ENCODE peak calls at places on chromosomes 11 and 22, in ten cellular contexts. One of them, this sample, is unnamed.

GRCh38 chr11:72930011-72930410 is 115.8 kb downstream of the ATG16L2 start:
- DNase-seq in breast epithelium: no peak
- DNase-seq in adrenal gland: no peak
- DNase-seq in heart left ventricle: no peak
- DNase-seq in suprapubic skin: no peak
- DNase-seq in K562: no peak
- DNase-seq in uterus: no peak
- DNase-seq in spleen: no peak
- DNase-seq in IMR-90: peak; percentile 59
- DNase-seq in endothelial cell of umbilical vein: no peak
- DNase-seq in this sample: no peak

GRCh38 chr11:77079666-77080065 is 12.9 kb downstream of the CAPN5 start:
- DNase-seq in spleen: no peak
- DNase-seq in heart left ventricle: no peak
- DNase-seq in suprapubic skin: no peak
- DNase-seq in uterus: no peak
- DNase-seq in adrenal gland: no peak
- DNase-seq in endothelial cell of umbilical vein: no peak
- DNase-seq in IMR-90: no peak
- DNase-seq in K562: no peak
- DNase-seq in breast epithelium: no peak
- DNase-seq in this sample: no peak

GRCh38 chr22:43923631-43924548 is at the start of gene PNPLA3:
- DNase-seq in IMR-90: peak; percentile 81
- DNase-seq in endothelial cell of umbilical vein: peak; percentile 88
- DNase-seq in uterus: peak; percentile 86
- DNase-seq in spleen: peak; percentile 89
- DNase-seq in adrenal gland: peak; percentile 95
- DNase-seq in K562: peak; percentile 94
- DNase-seq in breast epithelium: peak; percentile 81
- DNase-seq in suprapubic skin: peak; percentile 92
- DNase-seq in heart left ventricle: peak; percentile 94
- DNase-seq in this sample: peak; percentile 67

GRCh38 chr22:48464246-48464645 is 1363.4 kb downstream of the BRD1 start:
- DNase-seq in IMR-90: no peak
- DNase-seq in endothelial cell of umbilical vein: no peak
- DNase-seq in heart left ventricle: no peak
- DNase-seq in K562: no peak
- DNase-seq in adrenal gland: no peak
- DNase-seq in spleen: peak; percentile 28
- DNase-seq in suprapubic skin: no peak
- DNase-seq in breast epithelium: no peak
- DNase-seq in uterus: no peak
- DNase-seq in this sample: no peak

GRCh38 chr22:45341503-45341902 is 31.8 kb downstream of the FAM118A start:
- DNase-seq in heart left ventricle: no peak
- DNase-seq in uterus: no peak
- DNase-seq in spleen: no peak
- DNase-seq in adrenal gland: no peak
- DNase-seq in IMR-90: no peak
- DNase-seq in endothelial cell of umbilical vein: no peak
- DNase-seq in suprapubic skin: no peak
- DNase-seq in breast epithelium: no peak
- DNase-seq in K562: no peak
- DNase-seq in this sample: peak; percentile 88

GRCh38 chr11:114377612-114378267 is 22.6 kb downstream of the C11orf71 start:
- DNase-seq in suprapubic skin: no peak
- DNase-seq in heart left ventricle: no peak
- DNase-seq in endothelial cell of umbilical vein: no peak
- DNase-seq in uterus: no peak
- DNase-seq in spleen: no peak
- DNase-seq in K562: no peak
- DNase-seq in breast epithelium: no peak
- DNase-seq in IMR-90: peak; percentile 87
- DNase-seq in adrenal gland: no peak
- DNase-seq in this sample: no peak

GRCh38 chr11:103433380-103433779 is 324.2 kb downstream of the DYNC2H1 start:
- DNase-seq in breast epithelium: no peak
- DNase-seq in adrenal gland: no peak
- DNase-seq in K562: no peak
- DNase-seq in uterus: no peak
- DNase-seq in heart left ventricle: no peak
- DNase-seq in IMR-90: peak; percentile 94
- DNase-seq in endothelial cell of umbilical vein: no peak
- DNase-seq in suprapubic skin: no peak
- DNase-seq in spleen: no peak
- DNase-seq in this sample: no peak

GRCh38 chr22:37334859-37335818 is 52.8 kb downstream of the CYTH4 start:
- DNase-seq in endothelial cell of umbilical vein: no peak
- DNase-seq in heart left ventricle: no peak
- DNase-seq in adrenal gland: no peak
- DNase-seq in IMR-90: no peak
- DNase-seq in spleen: no peak
- DNase-seq in suprapubic skin: no peak
- DNase-seq in K562: no peak
- DNase-seq in uterus: no peak
- DNase-seq in breast epithelium: no peak
- DNase-seq in this sample: no peak

GRCh38 chr11:121630041-121630440 is 177.3 kb upstream of the SORL1-AS1 start:
- DNase-seq in breast epithelium: no peak
- DNase-seq in heart left ventricle: no peak
- DNase-seq in uterus: no peak
- DNase-seq in endothelial cell of umbilical vein: peak; percentile 83
- DNase-seq in IMR-90: peak; percentile 93
- DNase-seq in K562: no peak
- DNase-seq in spleen: no peak
- DNase-seq in suprapubic skin: no peak
- DNase-seq in adrenal gland: peak; percentile 7
- DNase-seq in this sample: no peak

GRCh38 chr11:126790550-126790981 is 210.0 kb downstream of the KIRREL3 start:
- DNase-seq in K562: no peak
- DNase-seq in heart left ventricle: no peak
- DNase-seq in endothelial cell of umbilical vein: peak; percentile 55
- DNase-seq in spleen: no peak
- DNase-seq in breast epithelium: no peak
- DNase-seq in suprapubic skin: no peak
- DNase-seq in adrenal gland: no peak
- DNase-seq in IMR-90: peak; percentile 98
- DNase-seq in uterus: no peak
- DNase-seq in this sample: no peak

GRCh38 chr22:27377901-27378300 is 423.7 kb downstream of the MN1 start:
- DNase-seq in breast epithelium: no peak
- DNase-seq in endothelial cell of umbilical vein: no peak
- DNase-seq in uterus: no peak
- DNase-seq in heart left ventricle: no peak
- DNase-seq in suprapubic skin: no peak
- DNase-seq in adrenal gland: peak; percentile 43
- DNase-seq in K562: no peak
- DNase-seq in IMR-90: no peak
- DNase-seq in spleen: no peak
- DNase-seq in this sample: no peak

GRCh38 chr22:27988704-27989103 is 69.6 kb upstream of the PITPNB start:
- DNase-seq in uterus: no peak
- DNase-seq in heart left ventricle: no peak
- DNase-seq in endothelial cell of umbilical vein: no peak
- DNase-seq in breast epithelium: no peak
- DNase-seq in adrenal gland: no peak
- DNase-seq in IMR-90: no peak
- DNase-seq in suprapubic skin: no peak
- DNase-seq in spleen: no peak
- DNase-seq in K562: no peak
- DNase-seq in this sample: no peak

GRCh38 chr11:91978747-91979146 is 245.9 kb upstream of the FAT3 start:
- DNase-seq in breast epithelium: no peak
- DNase-seq in K562: no peak
- DNase-seq in heart left ventricle: no peak
- DNase-seq in suprapubic skin: no peak
- DNase-seq in IMR-90: no peak
- DNase-seq in uterus: no peak
- DNase-seq in endothelial cell of umbilical vein: no peak
- DNase-seq in spleen: no peak
- DNase-seq in adrenal gland: no peak
- DNase-seq in this sample: no peak

GRCh38 chr22:19767427-19768380 is 7.1 kb downstream of the TBX1 start:
- DNase-seq in IMR-90: no peak
- DNase-seq in adrenal gland: peak; percentile 45
- DNase-seq in spleen: peak; percentile 87
- DNase-seq in suprapubic skin: no peak
- DNase-seq in heart left ventricle: peak; percentile 60
- DNase-seq in K562: no peak
- DNase-seq in endothelial cell of umbilical vein: no peak
- DNase-seq in uterus: peak; percentile 39
- DNase-seq in breast epithelium: no peak
- DNase-seq in this sample: no peak

GRCh38 chr11:37788141-37788877 is 1190.3 kb upstream of the RAG2 start:
- DNase-seq in uterus: no peak
- DNase-seq in IMR-90: peak; percentile 91
- DNase-seq in endothelial cell of umbilical vein: peak; percentile 95
- DNase-seq in K562: no peak
- DNase-seq in spleen: no peak
- DNase-seq in breast epithelium: no peak
- DNase-seq in adrenal gland: no peak
- DNase-seq in suprapubic skin: no peak
- DNase-seq in heart left ventricle: no peak
- DNase-seq in this sample: no peak

GRCh38 chr11:11389238-11389637 is 36.2 kb upstream of the CSNK2A3 start:
- DNase-seq in breast epithelium: no peak
- DNase-seq in uterus: no peak
- DNase-seq in IMR-90: no peak
- DNase-seq in endothelial cell of umbilical vein: no peak
- DNase-seq in suprapubic skin: no peak
- DNase-seq in adrenal gland: peak; percentile 75
- DNase-seq in spleen: no peak
- DNase-seq in K562: no peak
- DNase-seq in heart left ventricle: no peak
- DNase-seq in this sample: no peak

GRCh38 chr11:118264568-118265470 is 722 bp upstream of the MPZL2 start:
- DNase-seq in uterus: no peak
- DNase-seq in endothelial cell of umbilical vein: peak; percentile 44
- DNase-seq in K562: no peak
- DNase-seq in suprapubic skin: no peak
- DNase-seq in IMR-90: no peak
- DNase-seq in heart left ventricle: no peak
- DNase-seq in adrenal gland: no peak
- DNase-seq in breast epithelium: no peak
- DNase-seq in spleen: no peak
- DNase-seq in this sample: no peak
- TF ChIP-seq POLR2A in uterus: no peak
- TF ChIP-seq POLR2A in endothelial cell of umbilical vein: no peak
- TF ChIP-seq POLR2A in K562: no peak
- TF ChIP-seq POLR2A in suprapubic skin: no peak
- TF ChIP-seq POLR2A in IMR-90: no peak
- TF ChIP-seq POLR2A in heart left ventricle: no peak
- TF ChIP-seq POLR2A in adrenal gland: no peak
- TF ChIP-seq POLR2A in breast epithelium: no peak
- TF ChIP-seq POLR2A in spleen: no peak
- TF ChIP-seq POLR2A in this sample: no peak

DNA sequence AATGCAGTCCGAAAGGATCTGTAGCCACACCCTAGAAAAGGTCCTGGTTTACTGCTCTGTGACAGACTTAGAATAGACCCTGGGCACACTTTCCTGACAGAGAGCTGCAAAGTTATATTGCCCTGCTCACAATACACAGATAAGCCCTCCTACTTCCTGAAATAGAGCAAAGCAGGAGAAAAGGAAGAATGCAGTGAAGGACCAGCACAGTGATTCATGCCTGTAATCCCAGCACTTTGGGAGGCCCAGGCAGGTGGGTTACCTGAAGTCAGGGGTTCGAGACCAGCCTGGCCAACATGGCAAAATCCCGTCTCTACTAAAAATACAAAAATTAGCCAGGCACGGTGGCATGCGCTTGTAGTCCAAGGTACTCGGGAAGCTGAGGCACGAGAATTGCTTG is 2.1 kb downstream of the CYB561A3 start:
- DNase-seq in K562: no peak
- DNase-seq in spleen: no peak
- DNase-seq in heart left ventricle: no peak
- DNase-seq in suprapubic skin: no peak
- DNase-seq in breast epithelium: no peak
- DNase-seq in IMR-90: no peak
- DNase-seq in endothelial cell of umbilical vein: peak; percentile 45
- DNase-seq in uterus: no peak
- DNase-seq in adrenal gland: no peak
- DNase-seq in this sample: no peak
- TF ChIP-seq POLR2A in K562: no peak
- TF ChIP-seq POLR2A in spleen: no peak
- TF ChIP-seq POLR2A in heart left ventricle: no peak
- TF ChIP-seq POLR2A in suprapubic skin: no peak
- TF ChIP-seq POLR2A in breast epithelium: no peak
- TF ChIP-seq POLR2A in IMR-90: no peak
- TF ChIP-seq POLR2A in endothelial cell of umbilical vein: no peak
- TF ChIP-seq POLR2A in uterus: no peak
- TF ChIP-seq POLR2A in adrenal gland: peak; percentile 5
- TF ChIP-seq POLR2A in this sample: no peak

DNA sequence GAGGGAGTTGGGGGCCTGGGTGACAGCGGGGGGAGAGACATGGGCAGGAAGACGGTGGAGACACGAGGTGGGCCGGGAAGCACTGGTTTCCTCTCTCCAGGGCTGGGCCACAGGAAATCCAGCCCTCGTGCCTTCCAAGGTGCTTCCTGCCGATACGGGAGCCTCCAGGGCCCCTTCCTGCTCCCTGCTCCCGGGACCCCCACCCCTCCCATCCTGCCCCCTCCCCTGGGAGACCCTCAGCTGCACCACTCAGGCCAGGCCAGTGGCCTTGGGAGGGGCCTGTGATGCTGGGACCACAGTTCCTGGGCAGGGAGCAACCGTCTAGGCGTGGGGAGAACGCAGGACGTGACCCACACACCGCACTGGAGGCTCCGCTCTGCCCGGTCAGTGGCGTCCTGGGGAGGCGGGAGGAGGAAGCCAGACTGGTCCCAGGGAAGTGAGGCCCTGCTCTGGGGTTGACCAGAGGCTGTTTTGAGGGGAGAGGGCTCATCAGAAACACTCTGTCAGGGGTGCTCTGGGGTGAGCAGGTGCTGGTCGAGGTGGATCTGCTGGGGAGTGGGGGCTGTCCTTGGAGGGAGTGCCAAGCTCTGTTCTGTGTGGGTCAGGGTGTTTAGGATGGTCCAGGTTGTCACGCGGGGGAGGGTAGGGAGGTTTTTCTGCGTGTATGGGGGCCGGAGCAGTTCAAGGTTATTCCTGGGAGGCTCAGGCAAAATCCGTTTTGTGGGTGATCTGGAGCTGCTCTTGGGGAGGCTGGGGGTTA is at the start of gene SHANK3:
- DNase-seq in heart left ventricle: peak; percentile 89
- DNase-seq in breast epithelium: no peak
- DNase-seq in spleen: peak; percentile 89
- DNase-seq in uterus: peak; percentile 80
- DNase-seq in K562: peak; percentile 13
- DNase-seq in endothelial cell of umbilical vein: peak; percentile 92
- DNase-seq in IMR-90: no peak
- DNase-seq in adrenal gland: peak; percentile 57
- DNase-seq in suprapubic skin: peak; percentile 81
- DNase-seq in this sample: no peak
- TF ChIP-seq POLR2A in heart left ventricle: peak; percentile 86
- TF ChIP-seq POLR2A in breast epithelium: no peak
- TF ChIP-seq POLR2A in spleen: peak; percentile 87
- TF ChIP-seq POLR2A in uterus: no peak
- TF ChIP-seq POLR2A in K562: no peak
- TF ChIP-seq POLR2A in endothelial cell of umbilical vein: peak; percentile 96
- TF ChIP-seq POLR2A in IMR-90: no peak
- TF ChIP-seq POLR2A in adrenal gland: peak; percentile 47
- TF ChIP-seq POLR2A in suprapubic skin: peak; percentile 38
- TF ChIP-seq POLR2A in this sample: no peak

GRCh38 chr11:124082371-124082770 is 32.9 kb upstream of the VWA5A start:
- DNase-seq in spleen: no peak
- DNase-seq in heart left ventricle: no peak
- DNase-seq in uterus: no peak
- DNase-seq in breast epithelium: no peak
- DNase-seq in adrenal gland: no peak
- DNase-seq in endothelial cell of umbilical vein: no peak
- DNase-seq in suprapubic skin: no peak
- DNase-seq in IMR-90: no peak
- DNase-seq in K562: no peak
- DNase-seq in this sample: no peak
- TF ChIP-seq POLR2A in spleen: no peak
- TF ChIP-seq POLR2A in heart left ventricle: no peak
- TF ChIP-seq POLR2A in uterus: no peak
- TF ChIP-seq POLR2A in breast epithelium: no peak
- TF ChIP-seq POLR2A in adrenal gland: no peak
- TF ChIP-seq POLR2A in endothelial cell of umbilical vein: no peak
- TF ChIP-seq POLR2A in suprapubic skin: no peak
- TF ChIP-seq POLR2A in IMR-90: no peak
- TF ChIP-seq POLR2A in K562: no peak
- TF ChIP-seq POLR2A in this sample: no peak